ENCODE peak calls at places on chromosomes 13 and 19, in four cellular contexts. One of them, this sample, is unnamed.

GRCh38 chr19:3075605-3076431 is 13.5 kb upstream of the TLE5 start:
- DNase-seq in effector memory CD4-positive, alpha-beta T cell: peak; percentile 55
- DNase-seq in endodermal cell: peak; percentile 91
- DNase-seq in neural progenitor cell: peak; percentile 74
- DNase-seq in this sample: peak; percentile 95

GRCh38 chr13:37598572-37598971 is at the start of gene POSTN:
- DNase-seq in effector memory CD4-positive, alpha-beta T cell: no peak
- DNase-seq in endodermal cell: no peak
- DNase-seq in neural progenitor cell: no peak
- DNase-seq in this sample: no peak

GRCh38 chr13:46559272-46559805 is 6.4 kb downstream of the LRCH1 start:
- DNase-seq in endodermal cell: no peak
- DNase-seq in neural progenitor cell: no peak
- DNase-seq in effector memory CD4-positive, alpha-beta T cell: no peak
- DNase-seq in this sample: no peak

GRCh38 chr19:50721441-50722137 is 1.6 kb upstream of the CLEC11A start:
- DNase-seq in endodermal cell: no peak
- DNase-seq in neural progenitor cell: no peak
- DNase-seq in effector memory CD4-positive, alpha-beta T cell: no peak
- DNase-seq in this sample: peak; percentile 41

GRCh38 chr19:1860133-1860775 is 3.1 kb downstream of the KLF16 start:
- DNase-seq in neural progenitor cell: peak; percentile 86
- DNase-seq in effector memory CD4-positive, alpha-beta T cell: peak; percentile 54
- DNase-seq in endodermal cell: peak; percentile 79
- DNase-seq in this sample: peak; percentile 90

GRCh38 chr19:18733196-18733647 is 49.7 kb downstream of the CRTC1 start:
- DNase-seq in endodermal cell: no peak
- DNase-seq in effector memory CD4-positive, alpha-beta T cell: no peak
- DNase-seq in neural progenitor cell: no peak
- DNase-seq in this sample: no peak

GRCh38 chr19:58356236-58356970 is 3.1 kb upstream of the A1BG start:
- DNase-seq in endodermal cell: peak; percentile 50
- DNase-seq in effector memory CD4-positive, alpha-beta T cell: no peak
- DNase-seq in neural progenitor cell: no peak
- DNase-seq in this sample: peak; percentile 50

GRCh38 chr13:113978741-113979481 is 5.0 kb upstream of the C13orf46 start:
- DNase-seq in endodermal cell: no peak
- DNase-seq in neural progenitor cell: no peak
- DNase-seq in effector memory CD4-positive, alpha-beta T cell: no peak
- DNase-seq in this sample: no peak

GRCh38 chr19:3642987-3643386 is 16.4 kb upstream of the CACTIN start:
- DNase-seq in endodermal cell: peak; percentile 87
- DNase-seq in neural progenitor cell: peak; percentile 38
- DNase-seq in effector memory CD4-positive, alpha-beta T cell: no peak
- DNase-seq in this sample: peak; percentile 91

GRCh38 chr19:52492991-52493470 is 34.4 kb upstream of the ZNF808 start:
- DNase-seq in neural progenitor cell: peak; percentile 81
- DNase-seq in endodermal cell: peak; percentile 91
- DNase-seq in effector memory CD4-positive, alpha-beta T cell: no peak
- DNase-seq in this sample: peak; percentile 82
- H3K4me3 ChIP-seq in neural progenitor cell: peak overlapping the region; percentile 41
- H3K4me3 ChIP-seq in endodermal cell: peak overlapping the region; percentile 76
- H3K4me3 ChIP-seq in effector memory CD4-positive, alpha-beta T cell: no peak overlapping the region
- H3K4me3 ChIP-seq in this sample: peak overlapping the region; percentile 62

GRCh38 chr13:27309967-27310598 is 39.5 kb downstream of the RASL11A start:
- DNase-seq in neural progenitor cell: no peak
- DNase-seq in effector memory CD4-positive, alpha-beta T cell: no peak
- DNase-seq in endodermal cell: no peak
- DNase-seq in this sample: no peak

GRCh38 chr13:27309401-27309958 is 38.9 kb downstream of the RASL11A start:
- DNase-seq in effector memory CD4-positive, alpha-beta T cell: no peak
- DNase-seq in neural progenitor cell: no peak
- DNase-seq in endodermal cell: no peak
- DNase-seq in this sample: no peak

GRCh38 chr13:27311518-27312208 is 41.0 kb downstream of the RASL11A start:
- DNase-seq in endodermal cell: no peak
- DNase-seq in neural progenitor cell: no peak
- DNase-seq in effector memory CD4-positive, alpha-beta T cell: no peak
- DNase-seq in this sample: no peak

GRCh38 chr13:27306364-27306763 is 35.7 kb downstream of the RASL11A start:
- DNase-seq in endodermal cell: no peak
- DNase-seq in neural progenitor cell: no peak
- DNase-seq in effector memory CD4-positive, alpha-beta T cell: no peak
- DNase-seq in this sample: no peak

DNA sequence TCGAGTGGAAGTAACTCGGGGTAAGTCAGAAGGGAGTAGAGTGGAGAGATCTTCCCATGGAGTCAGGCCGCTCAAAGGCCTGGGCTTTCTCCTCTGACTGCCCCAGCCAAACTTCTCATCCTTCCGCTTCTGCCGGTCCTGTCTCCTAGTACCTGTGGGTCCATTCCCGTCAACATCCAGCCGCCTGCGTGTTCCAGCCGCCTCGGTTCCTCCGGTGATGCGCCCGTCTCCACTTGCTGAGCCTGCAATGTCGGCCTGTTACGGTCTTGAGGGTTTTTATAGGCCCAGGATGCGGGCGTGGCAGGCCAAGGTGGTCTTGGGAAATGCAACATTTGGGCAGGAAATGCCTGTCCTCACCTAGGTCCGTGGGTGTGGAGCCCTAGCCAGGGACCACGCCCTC is 38.3 kb downstream of the RASL11A start:
- DNase-seq in endodermal cell: no peak
- DNase-seq in effector memory CD4-positive, alpha-beta T cell: no peak
- DNase-seq in neural progenitor cell: no peak
- DNase-seq in this sample: peak; percentile 8
- H3K36me3 ChIP-seq in endodermal cell: no peaks in the 10 kb centered on the region
- H3K36me3 ChIP-seq in effector memory CD4-positive, alpha-beta T cell: no peaks in the 10 kb centered on the region
- H3K36me3 ChIP-seq in neural progenitor cell: no peaks in the 10 kb centered on the region
- H3K36me3 ChIP-seq in this sample: no peaks in the 10 kb centered on the region

DNA sequence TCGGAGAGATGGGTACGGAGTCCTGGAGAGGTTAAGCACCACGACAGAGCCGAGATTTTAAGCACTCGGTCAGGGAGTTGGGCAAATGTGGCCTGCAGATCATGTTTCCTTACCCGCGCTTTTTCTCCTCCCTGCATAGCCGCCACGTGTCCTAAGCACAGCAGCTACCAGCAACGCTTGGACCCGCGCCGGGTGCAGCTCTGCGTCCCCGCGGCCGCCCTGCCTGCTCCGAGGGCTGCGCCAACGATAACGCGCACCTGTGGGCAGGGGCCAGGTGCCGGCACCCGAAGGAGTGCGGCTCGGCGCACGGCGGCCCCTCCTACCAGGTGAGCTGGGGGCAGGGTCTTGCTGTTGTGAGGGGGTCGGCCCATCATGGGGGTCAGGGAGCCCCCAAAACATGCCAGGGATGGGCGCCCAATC is 24.8 kb upstream of the FXYD3 start:
- DNase-seq in endodermal cell: peak; percentile 80
- DNase-seq in effector memory CD4-positive, alpha-beta T cell: no peak
- DNase-seq in neural progenitor cell: peak; percentile 66
- DNase-seq in this sample: peak; percentile 84
- H3K4me3 ChIP-seq in endodermal cell: no peak overlapping the region
- H3K4me3 ChIP-seq in effector memory CD4-positive, alpha-beta T cell: no peak overlapping the region
- H3K4me3 ChIP-seq in neural progenitor cell: no peak overlapping the region
- H3K4me3 ChIP-seq in this sample: peak overlapping the region; percentile 4

GRCh38 chr19:5618591-5618990 is 4.0 kb downstream of the SAFB2 start:
- DNase-seq in endodermal cell: no peak
- DNase-seq in effector memory CD4-positive, alpha-beta T cell: no peak
- DNase-seq in neural progenitor cell: no peak
- DNase-seq in this sample: no peak
- H3K36me3 ChIP-seq in endodermal cell: peaks cover 67% of the 10 kb centered on the region
- H3K36me3 ChIP-seq in effector memory CD4-positive, alpha-beta T cell: peaks cover 57% of the 10 kb centered on the region
- H3K36me3 ChIP-seq in neural progenitor cell: peaks cover 12% of the 10 kb centered on the region
- H3K36me3 ChIP-seq in this sample: peaks cover 27% of the 10 kb centered on the region

This sample was measured in H7.